ENCODE peak calls at places on chromosomes 16 and 17, in nine cellular contexts. One of them, this sample, is unnamed.

GRCh38 chr16:9904526-9904925 is 277.7 kb downstream of the GRIN2A start:
- DNase-seq in nucleus accumbens: no peak
- DNase-seq in C1 segment of cervical spinal cord: no peak
- DNase-seq in activated naive CD4-positive, alpha-beta T cell treated with anti-CD3 and anti-CD28 coated beads, Interleukin-2, amount 50 U/mL, for 16 hours: no peak
- DNase-seq in cardiac fibroblast: no peak
- DNase-seq in fibroblast of gingiva: no peak
- DNase-seq in stimulated activated CD4-positive, alpha-beta T cell treated with anti-CD3 and anti-CD28 coated beads, Interleukin-4, amount 100 ng/mL, for 4 hours: no peak
- DNase-seq in endothelial cell: no peak
- DNase-seq in GM18507: no peak
- DNase-seq in this sample: no peak

GRCh38 chr17:48484850-48485249 is 46.0 kb downstream of the HOXB1 start:
- DNase-seq in nucleus accumbens: no peak
- DNase-seq in C1 segment of cervical spinal cord: no peak
- DNase-seq in activated naive CD4-positive, alpha-beta T cell treated with anti-CD3 and anti-CD28 coated beads, Interleukin-2, amount 50 U/mL, for 16 hours: no peak
- DNase-seq in cardiac fibroblast: peak; percentile 84
- DNase-seq in fibroblast of gingiva: no peak
- DNase-seq in stimulated activated CD4-positive, alpha-beta T cell treated with anti-CD3 and anti-CD28 coated beads, Interleukin-4, amount 100 ng/mL, for 4 hours: no peak
- DNase-seq in endothelial cell: no peak
- DNase-seq in GM18507: no peak
- DNase-seq in this sample: no peak

GRCh38 chr17:75894049-75894742 is 2.6 kb downstream of the TRIM65 start:
- DNase-seq in nucleus accumbens: no peak
- DNase-seq in C1 segment of cervical spinal cord: no peak
- DNase-seq in activated naive CD4-positive, alpha-beta T cell treated with anti-CD3 and anti-CD28 coated beads, Interleukin-2, amount 50 U/mL, for 16 hours: no peak
- DNase-seq in cardiac fibroblast: no peak
- DNase-seq in fibroblast of gingiva: peak; percentile 33
- DNase-seq in stimulated activated CD4-positive, alpha-beta T cell treated with anti-CD3 and anti-CD28 coated beads, Interleukin-4, amount 100 ng/mL, for 4 hours: no peak
- DNase-seq in endothelial cell: no peak
- DNase-seq in GM18507: no peak
- DNase-seq in this sample: no peak

GRCh38 chr17:79064026-79064425 is 10.6 kb upstream of the ENGASE start:
- DNase-seq in nucleus accumbens: no peak
- DNase-seq in C1 segment of cervical spinal cord: no peak
- DNase-seq in activated naive CD4-positive, alpha-beta T cell treated with anti-CD3 and anti-CD28 coated beads, Interleukin-2, amount 50 U/mL, for 16 hours: no peak
- DNase-seq in cardiac fibroblast: no peak
- DNase-seq in fibroblast of gingiva: no peak
- DNase-seq in stimulated activated CD4-positive, alpha-beta T cell treated with anti-CD3 and anti-CD28 coated beads, Interleukin-4, amount 100 ng/mL, for 4 hours: no peak
- DNase-seq in endothelial cell: no peak
- DNase-seq in GM18507: no peak
- DNase-seq in this sample: no peak

GRCh38 chr17:81865733-81866439 is 5.3 kb downstream of the ARHGDIA start:
- DNase-seq in nucleus accumbens: no peak
- DNase-seq in C1 segment of cervical spinal cord: no peak
- DNase-seq in activated naive CD4-positive, alpha-beta T cell treated with anti-CD3 and anti-CD28 coated beads, Interleukin-2, amount 50 U/mL, for 16 hours: no peak
- DNase-seq in cardiac fibroblast: peak; percentile 46
- DNase-seq in fibroblast of gingiva: no peak
- DNase-seq in stimulated activated CD4-positive, alpha-beta T cell treated with anti-CD3 and anti-CD28 coated beads, Interleukin-4, amount 100 ng/mL, for 4 hours: no peak
- DNase-seq in endothelial cell: no peak
- DNase-seq in GM18507: no peak
- DNase-seq in this sample: no peak

GRCh38 chr17:41150026-41150425 is 401 bp upstream of the KRTAP4-5 start:
- DNase-seq in nucleus accumbens: no peak
- DNase-seq in C1 segment of cervical spinal cord: no peak
- DNase-seq in activated naive CD4-positive, alpha-beta T cell treated with anti-CD3 and anti-CD28 coated beads, Interleukin-2, amount 50 U/mL, for 16 hours: no peak
- DNase-seq in cardiac fibroblast: no peak
- DNase-seq in fibroblast of gingiva: no peak
- DNase-seq in stimulated activated CD4-positive, alpha-beta T cell treated with anti-CD3 and anti-CD28 coated beads, Interleukin-4, amount 100 ng/mL, for 4 hours: no peak
- DNase-seq in endothelial cell: no peak
- DNase-seq in GM18507: no peak
- DNase-seq in this sample: no peak

GRCh38 chr16:81586421-81586820 is 141.8 kb downstream of the CMIP start:
- DNase-seq in nucleus accumbens: no peak
- DNase-seq in C1 segment of cervical spinal cord: no peak
- DNase-seq in activated naive CD4-positive, alpha-beta T cell treated with anti-CD3 and anti-CD28 coated beads, Interleukin-2, amount 50 U/mL, for 16 hours: no peak
- DNase-seq in cardiac fibroblast: no peak
- DNase-seq in fibroblast of gingiva: no peak
- DNase-seq in stimulated activated CD4-positive, alpha-beta T cell treated with anti-CD3 and anti-CD28 coated beads, Interleukin-4, amount 100 ng/mL, for 4 hours: no peak
- DNase-seq in endothelial cell: no peak
- DNase-seq in GM18507: no peak
- DNase-seq in this sample: no peak

GRCh38 chr16:71637398-71637797 is 11.4 kb downstream of the MARVELD3 start:
- DNase-seq in nucleus accumbens: no peak
- DNase-seq in C1 segment of cervical spinal cord: no peak
- DNase-seq in activated naive CD4-positive, alpha-beta T cell treated with anti-CD3 and anti-CD28 coated beads, Interleukin-2, amount 50 U/mL, for 16 hours: no peak
- DNase-seq in cardiac fibroblast: peak; percentile 83
- DNase-seq in fibroblast of gingiva: peak; percentile 85
- DNase-seq in stimulated activated CD4-positive, alpha-beta T cell treated with anti-CD3 and anti-CD28 coated beads, Interleukin-4, amount 100 ng/mL, for 4 hours: no peak
- DNase-seq in endothelial cell: no peak
- DNase-seq in GM18507: no peak
- DNase-seq in this sample: no peak

GRCh38 chr16:11254913-11255736 is 879 bp downstream of the SOCS1 start:
- DNase-seq in nucleus accumbens: peak; percentile 25
- DNase-seq in C1 segment of cervical spinal cord: no peak
- DNase-seq in activated naive CD4-positive, alpha-beta T cell treated with anti-CD3 and anti-CD28 coated beads, Interleukin-2, amount 50 U/mL, for 16 hours: peak; percentile 71
- DNase-seq in cardiac fibroblast: peak; percentile 37
- DNase-seq in fibroblast of gingiva: peak; percentile 24
- DNase-seq in stimulated activated CD4-positive, alpha-beta T cell treated with anti-CD3 and anti-CD28 coated beads, Interleukin-4, amount 100 ng/mL, for 4 hours: peak; percentile 51
- DNase-seq in endothelial cell: peak; percentile 54
- DNase-seq in GM18507: no peak
- DNase-seq in this sample: no peak

GRCh38 chr17:63544467-63545301 is 5.6 kb upstream of the DCAF7 start:
- DNase-seq in nucleus accumbens: no peak
- DNase-seq in C1 segment of cervical spinal cord: no peak
- DNase-seq in activated naive CD4-positive, alpha-beta T cell treated with anti-CD3 and anti-CD28 coated beads, Interleukin-2, amount 50 U/mL, for 16 hours: no peak
- DNase-seq in cardiac fibroblast: no peak
- DNase-seq in fibroblast of gingiva: no peak
- DNase-seq in stimulated activated CD4-positive, alpha-beta T cell treated with anti-CD3 and anti-CD28 coated beads, Interleukin-4, amount 100 ng/mL, for 4 hours: no peak
- DNase-seq in endothelial cell: no peak
- DNase-seq in GM18507: no peak
- DNase-seq in this sample: no peak

GRCh38 chr16:73176577-73177013 is 128.7 kb upstream of the ZFHX3 start:
- DNase-seq in nucleus accumbens: no peak
- DNase-seq in C1 segment of cervical spinal cord: no peak
- DNase-seq in activated naive CD4-positive, alpha-beta T cell treated with anti-CD3 and anti-CD28 coated beads, Interleukin-2, amount 50 U/mL, for 16 hours: no peak
- DNase-seq in cardiac fibroblast: peak; percentile 98
- DNase-seq in fibroblast of gingiva: peak; percentile 87
- DNase-seq in stimulated activated CD4-positive, alpha-beta T cell treated with anti-CD3 and anti-CD28 coated beads, Interleukin-4, amount 100 ng/mL, for 4 hours: no peak
- DNase-seq in endothelial cell: no peak
- DNase-seq in GM18507: no peak
- DNase-seq in this sample: no peak

GRCh38 chr16:78599271-78599670 is 499.8 kb downstream of the WWOX start:
- DNase-seq in nucleus accumbens: no peak
- DNase-seq in C1 segment of cervical spinal cord: no peak
- DNase-seq in activated naive CD4-positive, alpha-beta T cell treated with anti-CD3 and anti-CD28 coated beads, Interleukin-2, amount 50 U/mL, for 16 hours: no peak
- DNase-seq in cardiac fibroblast: no peak
- DNase-seq in fibroblast of gingiva: no peak
- DNase-seq in stimulated activated CD4-positive, alpha-beta T cell treated with anti-CD3 and anti-CD28 coated beads, Interleukin-4, amount 100 ng/mL, for 4 hours: no peak
- DNase-seq in endothelial cell: no peak
- DNase-seq in GM18507: no peak
- DNase-seq in this sample: no peak

GRCh38 chr17:36501351-36501750 is 14.9 kb downstream of the ZNHIT3 start:
- DNase-seq in nucleus accumbens: no peak
- DNase-seq in C1 segment of cervical spinal cord: no peak
- DNase-seq in activated naive CD4-positive, alpha-beta T cell treated with anti-CD3 and anti-CD28 coated beads, Interleukin-2, amount 50 U/mL, for 16 hours: no peak
- DNase-seq in cardiac fibroblast: no peak
- DNase-seq in fibroblast of gingiva: no peak
- DNase-seq in stimulated activated CD4-positive, alpha-beta T cell treated with anti-CD3 and anti-CD28 coated beads, Interleukin-4, amount 100 ng/mL, for 4 hours: no peak
- DNase-seq in endothelial cell: no peak
- DNase-seq in GM18507: no peak
- DNase-seq in this sample: no peak

GRCh38 chr17:82242977-82243647 is 14.3 kb downstream of the SLC16A3 start:
- DNase-seq in nucleus accumbens: peak; percentile 87
- DNase-seq in C1 segment of cervical spinal cord: peak; percentile 20
- DNase-seq in activated naive CD4-positive, alpha-beta T cell treated with anti-CD3 and anti-CD28 coated beads, Interleukin-2, amount 50 U/mL, for 16 hours: no peak
- DNase-seq in cardiac fibroblast: peak; percentile 91
- DNase-seq in fibroblast of gingiva: peak; percentile 88
- DNase-seq in stimulated activated CD4-positive, alpha-beta T cell treated with anti-CD3 and anti-CD28 coated beads, Interleukin-4, amount 100 ng/mL, for 4 hours: no peak
- DNase-seq in endothelial cell: no peak
- DNase-seq in GM18507: no peak
- DNase-seq in this sample: peak; percentile 88

GRCh38 chr17:74210191-74211140 is 2.9 kb upstream of the TTYH2 start:
- DNase-seq in nucleus accumbens: peak; percentile 78
- DNase-seq in C1 segment of cervical spinal cord: no peak
- DNase-seq in activated naive CD4-positive, alpha-beta T cell treated with anti-CD3 and anti-CD28 coated beads, Interleukin-2, amount 50 U/mL, for 16 hours: peak; percentile 83
- DNase-seq in cardiac fibroblast: peak; percentile 67
- DNase-seq in fibroblast of gingiva: peak; percentile 54
- DNase-seq in stimulated activated CD4-positive, alpha-beta T cell treated with anti-CD3 and anti-CD28 coated beads, Interleukin-4, amount 100 ng/mL, for 4 hours: peak; percentile 65
- DNase-seq in endothelial cell: peak; percentile 75
- DNase-seq in GM18507: no peak
- DNase-seq in this sample: peak; percentile 83

GRCh38 chr17:65797809-65798208 is 236.4 kb upstream of the AXIN2 start:
- DNase-seq in nucleus accumbens: no peak
- DNase-seq in C1 segment of cervical spinal cord: no peak
- DNase-seq in activated naive CD4-positive, alpha-beta T cell treated with anti-CD3 and anti-CD28 coated beads, Interleukin-2, amount 50 U/mL, for 16 hours: peak; percentile 26
- DNase-seq in cardiac fibroblast: peak; percentile 35
- DNase-seq in fibroblast of gingiva: no peak
- DNase-seq in stimulated activated CD4-positive, alpha-beta T cell treated with anti-CD3 and anti-CD28 coated beads, Interleukin-4, amount 100 ng/mL, for 4 hours: no peak
- DNase-seq in endothelial cell: peak; percentile 30
- DNase-seq in GM18507: no peak
- DNase-seq in this sample: no peak

GRCh38 chr17:80270104-80270503 is 9.5 kb downstream of the RNF213 start:
- DNase-seq in nucleus accumbens: peak; percentile 30
- DNase-seq in C1 segment of cervical spinal cord: no peak
- DNase-seq in activated naive CD4-positive, alpha-beta T cell treated with anti-CD3 and anti-CD28 coated beads, Interleukin-2, amount 50 U/mL, for 16 hours: no peak
- DNase-seq in cardiac fibroblast: no peak
- DNase-seq in fibroblast of gingiva: no peak
- DNase-seq in stimulated activated CD4-positive, alpha-beta T cell treated with anti-CD3 and anti-CD28 coated beads, Interleukin-4, amount 100 ng/mL, for 4 hours: no peak
- DNase-seq in endothelial cell: no peak
- DNase-seq in GM18507: no peak
- DNase-seq in this sample: no peak

GRCh38 chr16:15880434-15880833 is 8.0 kb downstream of the CEP20 start:
- DNase-seq in nucleus accumbens: no peak
- DNase-seq in C1 segment of cervical spinal cord: no peak
- DNase-seq in activated naive CD4-positive, alpha-beta T cell treated with anti-CD3 and anti-CD28 coated beads, Interleukin-2, amount 50 U/mL, for 16 hours: no peak
- DNase-seq in cardiac fibroblast: no peak
- DNase-seq in fibroblast of gingiva: no peak
- DNase-seq in stimulated activated CD4-positive, alpha-beta T cell treated with anti-CD3 and anti-CD28 coated beads, Interleukin-4, amount 100 ng/mL, for 4 hours: no peak
- DNase-seq in endothelial cell: no peak
- DNase-seq in GM18507: no peak
- DNase-seq in this sample: no peak

GRCh38 chr17:57138956-57139576 is 54.0 kb downstream of the AKAP1 start:
- DNase-seq in nucleus accumbens: no peak
- DNase-seq in C1 segment of cervical spinal cord: no peak
- DNase-seq in activated naive CD4-positive, alpha-beta T cell treated with anti-CD3 and anti-CD28 coated beads, Interleukin-2, amount 50 U/mL, for 16 hours: no peak
- DNase-seq in cardiac fibroblast: peak; percentile 18
- DNase-seq in fibroblast of gingiva: no peak
- DNase-seq in stimulated activated CD4-positive, alpha-beta T cell treated with anti-CD3 and anti-CD28 coated beads, Interleukin-4, amount 100 ng/mL, for 4 hours: no peak
- DNase-seq in endothelial cell: no peak
- DNase-seq in GM18507: no peak
- DNase-seq in this sample: no peak

This sample was measured in dorsolateral prefrontal cortex.